ENCODE peak calls at places on chromosomes 13 and 19, in eight cellular contexts. R is tibial nerve; E is CD8-positive, alpha-beta T cell; X is T-helper 17 cell; U is esophagus squamous epithelium; M is uterus; P is thoracic aorta; F is body of pancreas. G is an unnamed sample. For H3K9me3, the result is how much of the 10 kb centered on the place peaks cover.

GRCh38 chr19:55481148-55482127 is 3.5 kb upstream of the NAT14 start:
- DNase-seq in R (no peak), E (no peak), X (no peak), U (no peak), M (no peak), P (no peak), F (no peak), G (no peak)

GRCh38 chr13:53336441-53337160 is 308.0 kb downstream of the OLFM4 start:
- DNase-seq in R (no peak), E (no peak), X (no peak), U (no peak), M (no peak), P (no peak), F (no peak), G (no peak)

GRCh38 chr19:41367848-41368301 is 3.9 kb upstream of the B9D2 start:
- DNase-seq in R (no peak), E (no peak), X (no peak), U (no peak), M (no peak), P (no peak), F (peak), G (no peak)

GRCh38 chr19:45863840-45864628 is at the start of gene FOXA3:
- DNase-seq in R (no peak), E (peak), X (peak), U (no peak), M (peak), P (no peak), F (peak), G (peak)

GRCh38 chr19:30076751-30077670 is 135.0 kb downstream of the URI1 start:
- DNase-seq in R (no peak), E (no peak), X (no peak), U (no peak), M (no peak), P (no peak), F (no peak), G (no peak)

GRCh38 chr13:43720780-43721397 is 65.9 kb downstream of the ENOX1 start:
- DNase-seq in R (no peak), E (no peak), X (no peak), U (no peak), M (no peak), P (no peak), F (no peak), G (no peak)

GRCh38 chr19:53594811-53595509 is 36.8 kb upstream of the DPRX start:
- DNase-seq in R (no peak), E (no peak), X (no peak), U (no peak), M (no peak), P (no peak), F (no peak), G (no peak)

GRCh38 chr13:107545946-107546502 is 669.3 kb downstream of the LIG4 start:
- DNase-seq in R (no peak), E (no peak), X (no peak), U (no peak), M (no peak), P (no peak), F (peak), G (no peak)

GRCh38 chr19:17001603-17002183 is 24.9 kb downstream of the CPAMD8 start:
- DNase-seq in R (no peak), E (peak), X (peak), U (no peak), M (no peak), P (no peak), F (no peak), G (peak)

GRCh38 chr19:3404324-3405260 is 38.2 kb downstream of the NFIC start:
- DNase-seq in R (peak), E (no peak), X (no peak), U (no peak), M (peak), P (peak), F (peak), G (no peak)

GRCh38 chr19:41276231-41276630 is 12.1 kb downstream of the HNRNPUL1 start:
- DNase-seq in R (no peak), E (no peak), X (no peak), U (no peak), M (no peak), P (no peak), F (no peak), G (no peak)

GRCh38 chr13:40043759-40044158 is 388.3 kb downstream of the COG6 start:
- DNase-seq in R (no peak), E (no peak), X (no peak), U (no peak), M (no peak), P (no peak), F (no peak), G (no peak)

GRCh38 chr19:7904074-7905020 is 670 bp downstream of the MAP2K7 start:
- DNase-seq in R (no peak), E (no peak), X (peak), U (no peak), M (peak), P (no peak), F (peak), G (peak)

GRCh38 chr19:40398417-40399056 is 8.6 kb upstream of the HIPK4 start:
- DNase-seq in R (no peak), E (peak), X (peak), U (no peak), M (no peak), P (no peak), F (no peak), G (peak)

GRCh38 chr13:91722267-91722884 is 324.0 kb downstream of the GPC5 start:
- DNase-seq in R (no peak), E (no peak), X (no peak), U (no peak), M (no peak), P (no peak), F (no peak), G (no peak)

GRCh38 chr19:16445238-16446107 is 26.3 kb downstream of the EPS15L1 start:
- DNase-seq in R (no peak), E (no peak), X (no peak), U (no peak), M (no peak), P (no peak), F (no peak), G (no peak)

GRCh38 chr19:22446605-22447004 is 24.5 kb upstream of the ZNF98 start:
- DNase-seq in R (no peak), E (no peak), X (no peak), U (no peak), M (no peak), P (no peak), F (no peak), G (no peak)

GRCh38 chr19:3109491-3109890 is 15.3 kb downstream of the GNA11 start:
- DNase-seq in R (no peak), E (no peak), X (no peak), U (no peak), M (no peak), P (no peak), F (no peak), G (no peak)

GRCh38 chr19:10431943-10432735 is 11.8 kb downstream of the PDE4A start:
- DNase-seq in R (peak), E (peak), X (peak), U (no peak), M (peak), P (no peak), F (peak), G (peak)

GRCh38 chr19:10006335-10006708 is 4.0 kb downstream of the COL5A3 start:
- DNase-seq in R (peak), E (no peak), X (no peak), U (no peak), M (peak), P (no peak), F (peak), G (no peak)

GRCh38 chr19:821228-821975 is at the start of gene PLPPR3:
- DNase-seq in R (no peak), E (no peak), X (no peak), U (no peak), M (no peak), P (no peak), F (no peak), G (no peak)

GRCh38 chr19:52601025-52601973 is 31.2 kb downstream of the ZNF701 start:
- DNase-seq in R (peak), E (peak), X (peak), U (peak), M (peak), P (peak), F (peak), G (peak)

GRCh38 chr19:54183431-54183830 is 5.9 kb downstream of the MBOAT7 start:
- DNase-seq in R (no peak), E (no peak), X (no peak), U (no peak), M (no peak), P (no peak), F (no peak), G (no peak)

GRCh38 chr19:13284929-13285928 is 135.0 kb downstream of the IER2 start:
- DNase-seq in R (no peak), E (no peak), X (no peak), U (no peak), M (no peak), P (no peak), F (no peak), G (no peak)

GRCh38 chr13:98171806-98172569 is 5.1 kb downstream of the RNF113B start:
- DNase-seq in R (peak), E (no peak), X (no peak), U (no peak), M (peak), P (no peak), F (peak), G (no peak)

GRCh38 chr13:18995259-18995873 is 186.3 kb downstream of the TUBA3C start:
- DNase-seq in R (no peak), E (no peak), X (no peak), U (no peak), M (no peak), P (no peak), F (no peak), G (no peak)

GRCh38 chr13:19810996-19811881 is 28.5 kb upstream of the PSPC1 start:
- DNase-seq in R (no peak), E (no peak), X (no peak), U (no peak), M (no peak), P (no peak), F (no peak), G (no peak)

GRCh38 chr13:36718146-36718545 is 44.3 kb downstream of the SERTM1 start:
- DNase-seq in R (no peak), E (no peak), X (no peak), U (no peak), M (no peak), P (no peak), F (no peak), G (no peak)

GRCh38 chr19:52453324-52454094 is at the start of gene ZNF578:
- DNase-seq in R (peak), E (peak), X (peak), U (peak), M (peak), P (peak), F (peak), G (peak)

GRCh38 chr13:112894673-112895481 is 74.1 kb upstream of the MCF2L start:
- DNase-seq in R (no peak), E (no peak), X (no peak), U (no peak), M (no peak), P (no peak), F (peak), G (no peak)

GRCh38 chr13:113170503-113170902 is 12.1 kb downstream of the PROZ start:
- DNase-seq in R (no peak), E (no peak), X (no peak), U (no peak), M (no peak), P (no peak), F (no peak), G (no peak)

DNA sequence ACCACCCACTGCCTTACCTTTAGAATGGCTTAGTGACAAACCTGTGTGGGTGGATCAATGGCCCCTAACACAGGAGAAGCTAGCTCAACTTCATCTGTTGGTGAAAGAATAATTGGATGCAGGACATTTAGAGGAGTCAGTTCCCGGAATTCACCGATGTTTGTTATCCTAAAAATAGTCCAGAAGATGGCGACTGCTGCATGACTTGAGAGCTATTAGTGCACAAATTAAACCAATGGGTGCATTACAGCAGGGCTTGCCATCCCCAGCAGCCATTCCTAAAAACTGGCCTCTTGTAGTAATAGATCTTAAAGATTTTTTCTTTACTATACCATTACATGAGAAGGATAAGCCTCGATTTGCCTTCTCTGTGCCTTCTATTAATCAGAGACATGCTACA is 46.8 kb upstream of the ZNF726 start:
- DNase-seq in R (no peak), E (no peak), X (no peak), U (no peak), M (no peak), P (no peak), F (no peak), G (no peak)
- H3K9me3 ChIP-seq in R (under half), E (under half), X (under half), U (under half), M (under half), P (under half), F (under half), G (under half)

GRCh38 chr13:26222523-26223046 is 471 bp upstream of the RNF6 start:
- DNase-seq in R (no peak), E (no peak), X (no peak), U (no peak), M (no peak), P (no peak), F (no peak), G (no peak)
- H3K9me3 ChIP-seq in R (under half), E (under half), X (under half), U (under half), M (under half), P (under half), F (under half), G (under half)

DNA sequence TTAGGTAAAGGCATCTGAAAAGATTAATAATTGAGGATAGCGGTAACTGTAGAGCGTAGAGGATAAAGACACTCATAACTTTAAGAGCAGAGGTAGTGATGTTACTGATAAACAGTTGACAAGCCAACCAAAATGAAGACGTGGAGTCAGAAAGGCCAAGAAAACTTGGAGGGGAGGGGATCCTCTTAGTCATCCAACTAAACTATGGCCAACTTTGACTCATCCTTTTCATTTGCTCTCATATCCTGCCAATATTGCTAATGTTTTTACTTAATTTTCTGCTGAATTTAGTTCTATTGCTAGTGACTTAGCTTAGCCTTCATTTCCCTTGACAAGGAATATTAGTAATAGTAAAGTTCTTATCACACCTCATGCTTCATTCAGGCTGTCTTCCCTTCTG is 13.4 kb downstream of the ITGBL1 start:
- DNase-seq in R (no peak), E (no peak), X (no peak), U (no peak), M (no peak), P (no peak), F (no peak), G (no peak)
- H3K9me3 ChIP-seq in R (under half), E (under half), X (under half), U (under half), M (under half), P (under half), F (under half), G (under half)

GRCh38 chr19:12077375-12077774 is 12.8 kb downstream of the ZNF844 start:
- DNase-seq in R (no peak), E (no peak), X (no peak), U (no peak), M (no peak), P (no peak), F (no peak), G (no peak)
- H3K9me3 ChIP-seq in R (half or more), E (half or more), X (under half), U (half or more), M (half or more), P (half or more), F (half or more), G (half or more)

GRCh38 chr19:14603990-14604387 is 21.1 kb downstream of the CLEC17A start:
- DNase-seq in R (no peak), E (no peak), X (no peak), U (no peak), M (no peak), P (no peak), F (no peak), G (no peak)
- H3K9me3 ChIP-seq in R (under half), E (under half), X (under half), U (under half), M (under half), P (under half), F (under half), G (under half)

GRCh38 chr19:57075125-57075524 is 44.7 kb upstream of the USP29 start:
- DNase-seq in R (no peak), E (no peak), X (no peak), U (no peak), M (no peak), P (no peak), F (no peak), G (no peak)

GRCh38 chr19:57078802-57079201 is 41.0 kb upstream of the USP29 start:
- DNase-seq in R (no peak), E (no peak), X (no peak), U (no peak), M (no peak), P (no peak), F (no peak), G (no peak)

GRCh38 chr19:57071414-57071813 is 48.4 kb upstream of the USP29 start:
- DNase-seq in R (no peak), E (no peak), X (no peak), U (no peak), M (no peak), P (no peak), F (no peak), G (no peak)

GRCh38 chr19:57075801-57076492 is 43.8 kb upstream of the USP29 start:
- DNase-seq in R (no peak), E (no peak), X (no peak), U (no peak), M (no peak), P (no peak), F (no peak), G (no peak)
- H3K9me3 ChIP-seq in R (half or more), E (under half), X (under half), U (under half), M (under half), P (under half), F (under half), G (under half)

GRCh38 chr19:37564624-37565369 is 29.8 kb downstream of the ZNF571 start:
- DNase-seq in R (no peak), E (no peak), X (no peak), U (no peak), M (no peak), P (no peak), F (no peak), G (no peak)
- H3K9me3 ChIP-seq in R (under half), E (half or more), X (half or more), U (under half), M (under half), P (under half), F (half or more), G (under half)

DNA sequence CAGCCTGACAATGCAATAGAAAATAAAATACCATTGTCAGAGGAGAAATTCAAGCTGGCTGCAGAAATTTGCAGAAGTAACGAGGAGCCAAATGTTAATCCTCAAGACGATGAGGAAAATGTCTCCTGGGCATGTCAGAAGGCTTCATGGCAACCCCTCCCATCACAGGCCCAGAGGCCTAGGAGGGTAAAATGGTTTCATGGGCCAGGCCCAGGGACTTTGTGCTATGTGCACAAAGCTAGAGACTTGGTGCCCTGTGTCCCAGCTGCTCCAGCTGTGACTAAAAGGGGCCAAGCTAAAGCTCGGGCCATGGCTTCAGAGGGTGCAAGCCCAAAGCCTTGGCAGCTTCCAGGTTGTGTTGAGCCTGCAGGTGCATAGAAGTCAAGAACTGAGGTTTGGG is 431.7 kb downstream of the LMO7 start:
- DNase-seq in R (no peak), E (no peak), X (no peak), U (no peak), M (no peak), P (no peak), F (no peak), G (no peak)
- H3K9me3 ChIP-seq in R (under half), E (under half), X (under half), U (under half), M (under half), P (under half), F (under half), G (under half)

GRCh38 chr19:14440049-14440448 is 6.9 kb downstream of the PKN1 start:
- DNase-seq in R (peak), E (peak), X (peak), U (peak), M (no peak), P (no peak), F (peak), G (peak)

GRCh38 chr19:14435320-14436050 is 2.4 kb downstream of the PKN1 start:
- DNase-seq in R (no peak), E (no peak), X (no peak), U (no peak), M (no peak), P (no peak), F (no peak), G (no peak)

GRCh38 chr19:14434543-14435319 is 1.6 kb downstream of the PKN1 start:
- DNase-seq in R (no peak), E (no peak), X (no peak), U (no peak), M (peak), P (peak), F (peak), G (no peak)

GRCh38 chr19:14439014-14439413 is 5.9 kb downstream of the PKN1 start:
- DNase-seq in R (no peak), E (no peak), X (no peak), U (no peak), M (no peak), P (no peak), F (no peak), G (no peak)

DNA sequence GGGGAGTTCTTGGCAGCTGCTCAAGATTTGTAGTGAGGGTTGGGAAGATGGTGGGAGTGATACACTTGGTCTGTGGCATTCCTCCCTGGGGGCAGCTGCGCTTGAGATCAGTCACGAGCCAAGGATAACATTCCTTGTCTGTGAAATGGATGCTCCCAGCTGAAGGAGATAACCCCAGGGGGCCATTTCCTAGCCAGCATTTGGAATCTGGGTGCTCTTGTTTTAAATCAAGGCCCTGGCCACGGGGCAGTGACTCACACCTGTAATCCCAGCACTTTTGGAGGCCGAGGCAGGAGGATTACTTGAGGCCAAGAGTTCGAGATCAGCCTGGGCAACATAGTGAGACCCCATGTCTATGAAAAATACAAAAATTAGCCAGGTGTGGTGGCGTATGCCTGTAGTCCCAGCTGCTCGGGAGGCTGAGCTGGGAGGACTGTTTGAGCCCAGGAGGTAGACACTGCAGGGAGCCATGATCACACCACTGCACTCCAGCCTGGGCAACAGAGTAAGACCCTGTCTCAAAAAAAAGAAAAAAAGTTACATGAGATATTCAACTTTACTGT is 4.6 kb downstream of the PKN1 start:
- DNase-seq in R (no peak), E (no peak), X (no peak), U (no peak), M (no peak), P (no peak), F (no peak), G (no peak)
- H3K9me3 ChIP-seq in R (under half), E (under half), X (under half), U (under half), M (under half), P (under half), F (under half), G (under half)

DNA sequence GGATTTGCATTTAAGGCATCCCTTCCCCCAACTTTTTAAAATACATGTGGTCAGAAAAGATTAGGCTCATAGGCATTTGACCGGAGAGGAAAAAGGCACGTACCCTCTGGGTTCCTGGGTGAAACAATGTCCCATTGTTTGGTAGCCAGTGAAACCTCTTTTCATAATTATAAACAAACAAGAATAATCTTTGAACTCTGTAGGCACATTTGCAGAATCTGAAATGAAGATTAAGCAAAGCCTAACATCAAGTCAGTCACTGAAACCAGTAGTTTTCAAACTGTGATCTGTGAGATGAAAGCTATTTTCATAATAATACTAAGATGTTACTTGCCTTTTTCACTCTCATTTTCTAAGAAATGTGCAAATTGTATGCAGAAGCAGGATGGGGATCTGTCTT is 105.3 kb downstream of the WDFY2 start:
- DNase-seq in R (no peak), E (no peak), X (no peak), U (no peak), M (no peak), P (no peak), F (no peak), G (no peak)
- H3K9me3 ChIP-seq in R (under half), E (under half), X (under half), U (under half), M (under half), P (under half), F (under half), G (under half)

G was measured in CD4-positive, alpha-beta T cell.